ENCODE peak calls at places on chromosomes 13 and 19, in six cellular contexts. One of them, this sample, is unnamed.

GRCh38 chr13:89923731-89924130 is 1423.8 kb upstream of the MIR17HG start:
- DNase-seq in PC-9: no peak
- DNase-seq in mesenchymal stem cell: peak; percentile 75
- DNase-seq in A673: no peak
- DNase-seq in BE2C: no peak
- DNase-seq in psoas muscle: no peak
- DNase-seq in this sample: no peak

GRCh38 chr13:50914848-50915247 is 5.3 kb downstream of the RNASEH2B start:
- DNase-seq in A673: no peak
- DNase-seq in BE2C: no peak
- DNase-seq in PC-9: no peak
- DNase-seq in mesenchymal stem cell: peak; percentile 76
- DNase-seq in psoas muscle: no peak
- DNase-seq in this sample: no peak

GRCh38 chr19:8054169-8054568 is 1.6 kb downstream of the CCL25 start:
- DNase-seq in mesenchymal stem cell: no peak
- DNase-seq in BE2C: no peak
- DNase-seq in PC-9: no peak
- DNase-seq in psoas muscle: no peak
- DNase-seq in A673: no peak
- DNase-seq in this sample: no peak

GRCh38 chr19:41599175-41599966 is 23.4 kb downstream of the CEACAM21 start:
- DNase-seq in PC-9: no peak
- DNase-seq in A673: no peak
- DNase-seq in BE2C: no peak
- DNase-seq in mesenchymal stem cell: no peak
- DNase-seq in psoas muscle: no peak
- DNase-seq in this sample: no peak

GRCh38 chr19:43574424-43575155 is 737 bp downstream of the XRCC1 start:
- DNase-seq in psoas muscle: no peak
- DNase-seq in mesenchymal stem cell: no peak
- DNase-seq in A673: peak; percentile 33
- DNase-seq in PC-9: peak; percentile 13
- DNase-seq in BE2C: no peak
- DNase-seq in this sample: no peak

GRCh38 chr19:56097306-56097705 is 23.8 kb downstream of the ZNF787 start:
- DNase-seq in PC-9: no peak
- DNase-seq in mesenchymal stem cell: no peak
- DNase-seq in psoas muscle: no peak
- DNase-seq in BE2C: no peak
- DNase-seq in A673: no peak
- DNase-seq in this sample: no peak

GRCh38 chr13:21075303-21076264 is 14.2 kb upstream of the LATS2 start:
- DNase-seq in PC-9: no peak
- DNase-seq in BE2C: no peak
- DNase-seq in mesenchymal stem cell: peak; percentile 57
- DNase-seq in psoas muscle: peak; percentile 73
- DNase-seq in A673: no peak
- DNase-seq in this sample: peak; percentile 28

GRCh38 chr19:49155005-49155826 is at the start of gene HRC:
- DNase-seq in A673: no peak
- DNase-seq in PC-9: no peak
- DNase-seq in psoas muscle: peak; percentile 91
- DNase-seq in BE2C: no peak
- DNase-seq in mesenchymal stem cell: no peak
- DNase-seq in this sample: no peak

GRCh38 chr13:50788551-50788950 is 54.9 kb downstream of the DLEU7 start:
- DNase-seq in A673: no peak
- DNase-seq in mesenchymal stem cell: no peak
- DNase-seq in PC-9: no peak
- DNase-seq in psoas muscle: no peak
- DNase-seq in BE2C: no peak
- DNase-seq in this sample: no peak

GRCh38 chr19:55189424-55189823 is 9.3 kb upstream of the SYT5 start:
- DNase-seq in A673: no peak
- DNase-seq in BE2C: peak; percentile 65
- DNase-seq in PC-9: peak; percentile 91
- DNase-seq in mesenchymal stem cell: peak; percentile 92
- DNase-seq in psoas muscle: peak; percentile 71
- DNase-seq in this sample: no peak

GRCh38 chr13:98048263-98048662 is 94.6 kb upstream of the FARP1 start:
- DNase-seq in psoas muscle: no peak
- DNase-seq in A673: no peak
- DNase-seq in PC-9: no peak
- DNase-seq in mesenchymal stem cell: no peak
- DNase-seq in BE2C: no peak
- DNase-seq in this sample: no peak

GRCh38 chr13:44758595-44759221 is 182.6 kb upstream of the TSC22D1 start:
- DNase-seq in mesenchymal stem cell: peak; percentile 91
- DNase-seq in PC-9: peak; percentile 56
- DNase-seq in BE2C: no peak
- DNase-seq in A673: peak; percentile 23
- DNase-seq in psoas muscle: no peak
- DNase-seq in this sample: no peak

GRCh38 chr13:59607780-59608233 is 555.9 kb downstream of the DIAPH3 start:
- DNase-seq in BE2C: no peak
- DNase-seq in A673: no peak
- DNase-seq in mesenchymal stem cell: no peak
- DNase-seq in psoas muscle: no peak
- DNase-seq in PC-9: no peak
- DNase-seq in this sample: no peak

GRCh38 chr19:18759435-18760426 is 31.4 kb downstream of the COMP start:
- DNase-seq in A673: no peak
- DNase-seq in mesenchymal stem cell: no peak
- DNase-seq in psoas muscle: no peak
- DNase-seq in BE2C: peak; percentile 10
- DNase-seq in PC-9: no peak
- DNase-seq in this sample: no peak

GRCh38 chr19:38877781-38878574 is at the start of gene RINL:
- DNase-seq in BE2C: no peak
- DNase-seq in psoas muscle: peak; percentile 50
- DNase-seq in PC-9: peak; percentile 11
- DNase-seq in mesenchymal stem cell: no peak
- DNase-seq in A673: no peak
- DNase-seq in this sample: no peak

GRCh38 chr13:107585466-107585865 is 629.9 kb downstream of the LIG4 start:
- DNase-seq in BE2C: peak; percentile 36
- DNase-seq in A673: no peak
- DNase-seq in psoas muscle: no peak
- DNase-seq in PC-9: no peak
- DNase-seq in mesenchymal stem cell: peak; percentile 53
- DNase-seq in this sample: no peak

GRCh38 chr19:4152241-4152998 is 1.0 kb upstream of the CREB3L3 start:
- DNase-seq in BE2C: no peak
- DNase-seq in psoas muscle: no peak
- DNase-seq in A673: no peak
- DNase-seq in PC-9: no peak
- DNase-seq in mesenchymal stem cell: no peak
- DNase-seq in this sample: no peak

GRCh38 chr19:33876619-33877018 is 79.9 kb downstream of the KCTD15 start:
- DNase-seq in BE2C: no peak
- DNase-seq in PC-9: no peak
- DNase-seq in mesenchymal stem cell: no peak
- DNase-seq in psoas muscle: no peak
- DNase-seq in A673: no peak
- DNase-seq in this sample: no peak

GRCh38 chr19:55086730-55087541 is 11.3 kb downstream of the EPS8L1 start:
- DNase-seq in psoas muscle: peak; percentile 96
- DNase-seq in PC-9: no peak
- DNase-seq in mesenchymal stem cell: peak; percentile 97
- DNase-seq in A673: peak; percentile 97
- DNase-seq in BE2C: peak; percentile 97
- DNase-seq in this sample: peak; percentile 80

GRCh38 chr13:97826421-97826965 is 127.0 kb upstream of the IPO5 start:
- DNase-seq in mesenchymal stem cell: no peak
- DNase-seq in psoas muscle: no peak
- DNase-seq in PC-9: no peak
- DNase-seq in BE2C: no peak
- DNase-seq in A673: no peak
- DNase-seq in this sample: no peak

GRCh38 chr19:40335855-40336700 is 12.1 kb downstream of the C19orf47 start:
- DNase-seq in mesenchymal stem cell: peak; percentile 9
- DNase-seq in BE2C: no peak
- DNase-seq in psoas muscle: no peak
- DNase-seq in PC-9: no peak
- DNase-seq in A673: no peak
- DNase-seq in this sample: no peak

GRCh38 chr13:74103196-74103595 is 31.0 kb downstream of the KLF12 start:
- DNase-seq in BE2C: no peak
- DNase-seq in mesenchymal stem cell: no peak
- DNase-seq in A673: no peak
- DNase-seq in psoas muscle: no peak
- DNase-seq in PC-9: no peak
- DNase-seq in this sample: no peak

GRCh38 chr13:38180100-38180499 is 169.6 kb upstream of the UFM1 start:
- DNase-seq in psoas muscle: no peak
- DNase-seq in PC-9: no peak
- DNase-seq in BE2C: no peak
- DNase-seq in mesenchymal stem cell: no peak
- DNase-seq in A673: no peak
- DNase-seq in this sample: no peak

GRCh38 chr13:83568019-83568418 is 314.3 kb downstream of the SLITRK1 start:
- DNase-seq in PC-9: no peak
- DNase-seq in A673: no peak
- DNase-seq in psoas muscle: no peak
- DNase-seq in mesenchymal stem cell: no peak
- DNase-seq in BE2C: no peak
- DNase-seq in this sample: no peak

GRCh38 chr19:53960886-53961285 is 1.9 kb upstream of the CACNG8 start:
- DNase-seq in psoas muscle: no peak
- DNase-seq in mesenchymal stem cell: no peak
- DNase-seq in PC-9: no peak
- DNase-seq in A673: no peak
- DNase-seq in BE2C: no peak
- DNase-seq in this sample: no peak

GRCh38 chr19:53961523-53962345 is 1.0 kb upstream of the CACNG8 start:
- DNase-seq in psoas muscle: no peak
- DNase-seq in PC-9: no peak
- DNase-seq in A673: peak; percentile 72
- DNase-seq in mesenchymal stem cell: no peak
- DNase-seq in BE2C: no peak
- DNase-seq in this sample: no peak

GRCh38 chr19:53965091-53965490 is 2.4 kb downstream of the CACNG8 start:
- DNase-seq in A673: no peak
- DNase-seq in psoas muscle: no peak
- DNase-seq in BE2C: no peak
- DNase-seq in mesenchymal stem cell: no peak
- DNase-seq in PC-9: no peak
- DNase-seq in this sample: no peak

GRCh38 chr19:53960187-53960586 is 2.5 kb upstream of the CACNG8 start:
- DNase-seq in PC-9: no peak
- DNase-seq in A673: no peak
- DNase-seq in mesenchymal stem cell: no peak
- DNase-seq in psoas muscle: no peak
- DNase-seq in BE2C: no peak
- DNase-seq in this sample: no peak

DNA sequence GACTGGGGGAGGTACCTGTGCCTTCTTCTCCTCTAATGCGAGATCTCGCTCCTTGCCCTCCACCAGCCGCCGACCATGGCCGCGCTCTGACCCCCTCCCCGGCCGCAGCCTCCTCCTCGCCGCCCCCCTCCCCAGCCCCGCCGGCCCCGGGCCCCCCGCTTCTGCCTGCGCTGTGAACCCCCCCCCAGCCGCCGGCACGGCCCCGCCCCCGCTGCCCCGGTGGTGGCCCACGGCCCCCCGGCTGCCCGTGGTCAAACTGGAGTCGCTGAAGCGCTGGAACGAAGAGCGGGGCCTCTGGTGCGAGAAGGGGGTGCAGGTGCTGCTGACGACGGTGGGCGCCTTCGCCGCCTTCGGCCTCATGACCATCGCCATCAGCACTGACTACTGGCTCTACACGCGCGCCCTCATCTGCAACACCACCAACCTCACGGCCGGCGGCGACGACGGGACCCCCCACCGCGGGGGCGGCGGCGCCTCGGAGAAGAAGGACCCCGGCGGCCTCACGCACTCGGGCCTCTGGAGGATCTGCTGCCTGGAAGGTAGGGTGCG is at the start of gene CACNG8:
- DNase-seq in mesenchymal stem cell: no peak
- DNase-seq in psoas muscle: no peak
- DNase-seq in PC-9: no peak
- DNase-seq in BE2C: no peak
- DNase-seq in A673: no peak
- DNase-seq in this sample: no peak
- H3K27me3 ChIP-seq in mesenchymal stem cell: peaks cover 69% of the 10 kb centered on the region
- H3K27me3 ChIP-seq in psoas muscle: peaks cover 74% of the 10 kb centered on the region
- H3K27me3 ChIP-seq in PC-9: peaks cover 7% of the 10 kb centered on the region
- H3K27me3 ChIP-seq in BE2C: peaks cover 33% of the 10 kb centered on the region
- H3K27me3 ChIP-seq in A673: peaks cover 17% of the 10 kb centered on the region
- H3K27me3 ChIP-seq in this sample: no peaks in the 10 kb centered on the region

DNA sequence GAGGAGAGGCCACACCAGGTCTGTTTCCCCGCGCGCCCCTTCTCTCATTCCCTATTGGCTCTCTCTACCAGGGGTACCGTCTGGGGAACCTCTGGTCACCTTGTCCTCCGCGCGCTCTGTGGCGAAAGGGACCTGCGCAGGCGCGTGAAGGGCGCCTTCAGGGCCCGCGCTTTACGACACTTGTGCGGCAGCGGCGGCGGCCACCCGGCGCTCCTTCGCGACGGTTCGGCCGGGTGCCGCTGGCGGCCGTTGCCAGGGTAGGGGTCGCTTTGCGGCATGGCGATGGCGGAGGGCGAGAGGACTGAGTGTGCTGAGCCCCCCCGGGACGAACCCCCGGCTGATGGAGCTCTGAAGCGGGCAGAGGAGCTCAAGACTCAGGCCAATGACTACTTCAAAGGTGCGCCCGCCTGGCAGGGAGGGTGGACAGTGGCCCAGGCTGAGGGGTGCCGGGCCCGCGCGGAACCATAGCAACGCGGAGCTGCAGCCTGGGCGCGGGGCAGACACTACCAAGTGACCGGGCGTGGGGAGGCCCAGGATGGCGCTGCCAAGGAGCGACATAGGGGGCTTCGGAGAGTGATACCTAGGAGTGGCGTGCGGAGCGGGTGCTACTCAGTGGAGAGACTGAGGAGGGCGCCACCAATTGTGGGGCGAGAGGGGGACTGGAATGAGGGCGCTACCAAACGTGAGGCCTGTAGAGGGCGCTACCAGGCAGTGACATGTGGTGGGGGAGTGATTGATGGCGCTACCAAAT is at the start of gene PPP5C:
- DNase-seq in BE2C: peak; percentile 96
- DNase-seq in psoas muscle: peak; percentile 97
- DNase-seq in PC-9: peak; percentile 93
- DNase-seq in mesenchymal stem cell: peak; percentile 95
- DNase-seq in A673: peak; percentile 98
- DNase-seq in this sample: peak; percentile 73
- H3K4me1 ChIP-seq in BE2C: peaks cover 3% of the 10 kb centered on the region
- H3K4me1 ChIP-seq in psoas muscle: peaks cover 40% of the 10 kb centered on the region
- H3K4me1 ChIP-seq in PC-9: peaks cover 12% of the 10 kb centered on the region
- H3K4me1 ChIP-seq in mesenchymal stem cell: peaks cover 33% of the 10 kb centered on the region
- H3K4me1 ChIP-seq in A673: peaks cover 20% of the 10 kb centered on the region
- H3K4me1 ChIP-seq in this sample: peaks cover 41% of the 10 kb centered on the region

GRCh38 chr19:1286451-1286858 is 782 bp downstream of the EFNA2 start:
- DNase-seq in PC-9: no peak
- DNase-seq in mesenchymal stem cell: no peak
- DNase-seq in BE2C: no peak
- DNase-seq in A673: no peak
- DNase-seq in psoas muscle: no peak
- DNase-seq in this sample: no peak
- H3K27me3 ChIP-seq in PC-9: peaks cover 19% of the 10 kb centered on the region
- H3K27me3 ChIP-seq in mesenchymal stem cell: peaks cover 42% of the 10 kb centered on the region
- H3K27me3 ChIP-seq in BE2C: peaks cover 29% of the 10 kb centered on the region
- H3K27me3 ChIP-seq in A673: peaks cover 33% of the 10 kb centered on the region
- H3K27me3 ChIP-seq in psoas muscle: peaks cover 62% of the 10 kb centered on the region
- H3K27me3 ChIP-seq in this sample: peaks cover 82% of the 10 kb centered on the region

GRCh38 chr19:1317274-1317673 is 31.6 kb downstream of the EFNA2 start:
- DNase-seq in BE2C: no peak
- DNase-seq in A673: no peak
- DNase-seq in mesenchymal stem cell: no peak
- DNase-seq in psoas muscle: no peak
- DNase-seq in PC-9: no peak
- DNase-seq in this sample: no peak
- H3K4me1 ChIP-seq in BE2C: peaks cover 6% of the 10 kb centered on the region
- H3K4me1 ChIP-seq in A673: peaks cover 9% of the 10 kb centered on the region
- H3K4me1 ChIP-seq in mesenchymal stem cell: peaks cover 28% of the 10 kb centered on the region
- H3K4me1 ChIP-seq in psoas muscle: peaks cover 6% of the 10 kb centered on the region
- H3K4me1 ChIP-seq in PC-9: peaks cover 17% of the 10 kb centered on the region
- H3K4me1 ChIP-seq in this sample: no peaks in the 10 kb centered on the region

This sample was measured in tibial nerve.